ENCODE peak calls at places on chromosomes 12 and 14, in five cellular contexts. Y, L, O, K and U are unnamed samples.

GRCh38 chr14:64708148-64709004 is 4.2 kb downstream of the PLEKHG3 start:
- DNase-seq in Y (no peak), L (no peak), O (no peak), K (no peak), U (no peak)

GRCh38 chr14:90408713-90409112 is 11.9 kb downstream of the CALM1 start:
- DNase-seq in Y (no peak), L (peak; percentile 31), O (no peak), K (no peak), U (no peak)

GRCh38 chr12:131242741-131243496 is 289.2 kb downstream of the ADGRD1 start:
- DNase-seq in Y (no peak), L (no peak), O (no peak), K (no peak), U (no peak)

GRCh38 chr12:79360936-79361335 is 329.8 kb downstream of the PAWR start:
- DNase-seq in Y (no peak), L (no peak), O (no peak), K (no peak), U (no peak)

GRCh38 chr14:81137316-81137715 is 83.4 kb downstream of the GTF2A1 start:
- DNase-seq in Y (no peak), L (peak; percentile 42), O (no peak), K (no peak), U (no peak)

GRCh38 chr14:71136386-71137060 is 229.3 kb downstream of the PCNX1 start:
- DNase-seq in Y (no peak), L (no peak), O (no peak), K (no peak), U (no peak)

GRCh38 chr12:48023386-48023785 is 19.1 kb upstream of the COL2A1 start:
- DNase-seq in Y (no peak), L (no peak), O (no peak), K (no peak), U (no peak)

GRCh38 chr14:48584031-48584430 is 908.6 kb upstream of the MDGA2 start:
- DNase-seq in Y (no peak), L (peak; percentile 24), O (no peak), K (no peak), U (no peak)

GRCh38 chr12:102462803-102463499 is 17.4 kb downstream of the IGF1 start:
- DNase-seq in Y (no peak), L (peak; percentile 82), O (no peak), K (no peak), U (no peak)

GRCh38 chr12:41724216-41724615 is 420.5 kb downstream of the GXYLT1 start:
- DNase-seq in Y (no peak), L (no peak), O (no peak), K (no peak), U (no peak)

GRCh38 chr14:90996967-90997366 is 63.5 kb downstream of the RPS6KA5 start:
- DNase-seq in Y (no peak), L (no peak), O (no peak), K (no peak), U (no peak)

GRCh38 chr12:126076515-126076914 is 1011.3 kb downstream of the AACS start:
- DNase-seq in Y (no peak), L (no peak), O (no peak), K (no peak), U (no peak)
- H3K4me3 ChIP-seq in Y (no peak overlapping the region), L (no peak overlapping the region), O (no peak overlapping the region), K (no peak overlapping the region), U (no peak overlapping the region)

GRCh38 chr14:96038558-96038919 is 623 bp upstream of the C14orf132 start:
- DNase-seq in Y (no peak), L (no peak), O (no peak), K (no peak), U (no peak)
- H3K27me3 ChIP-seq in Y (peaks cover 8% of the 10 kb centered on the region), L (peaks cover 2% of the 10 kb centered on the region), O (no peaks in the 10 kb centered on the region), K (no peaks in the 10 kb centered on the region), U (no peaks in the 10 kb centered on the region)

GRCh38 chr14:30283822-30284446 is 275.0 kb upstream of the G2E3 start:
- DNase-seq in Y (no peak), L (peak; percentile 68), O (no peak), K (no peak), U (no peak)
- H3K4me3 ChIP-seq in Y (no peak overlapping the region), L (no peak overlapping the region), O (no peak overlapping the region), K (no peak overlapping the region), U (no peak overlapping the region)

GRCh38 chr14:51094282-51094821 is 553 bp downstream of the TRIM9 start:
- DNase-seq in Y (peak; percentile 19), L (peak; percentile 3), O (peak; percentile 62), K (no peak), U (peak; percentile 43)

GRCh38 chr14:51095854-51096823 is 1.2 kb upstream of the TRIM9 start:
- DNase-seq in Y (peak; percentile 58), L (peak; percentile 58), O (no peak), K (peak; percentile 75), U (peak; percentile 88)

GRCh38 chr14:51096870-51097269 is 2.0 kb upstream of the TRIM9 start:
- DNase-seq in Y (no peak), L (no peak), O (no peak), K (no peak), U (no peak)

GRCh38 chr14:51093371-51094281 is 1.3 kb downstream of the TRIM9 start:
- DNase-seq in Y (peak; percentile 29), L (peak; percentile 3), O (no peak), K (peak; percentile 38), U (peak; percentile 83)

GRCh38 chr14:51094901-51095853 is at the start of gene TRIM9:
- DNase-seq in Y (peak; percentile 92), L (peak; percentile 94), O (peak; percentile 95), K (peak; percentile 98), U (peak; percentile 99)
- H3K27me3 ChIP-seq in Y (peaks cover 12% of the 10 kb centered on the region), L (peaks cover 23% of the 10 kb centered on the region), O (peaks cover 44% of the 10 kb centered on the region), K (no peaks in the 10 kb centered on the region), U (no peaks in the 10 kb centered on the region)

GRCh38 chr12:50185496-50185895 is 18.3 kb upstream of the CERS5 start:
- DNase-seq in Y (no peak), L (no peak), O (no peak), K (no peak), U (no peak)
- H3K4me3 ChIP-seq in Y (no peak overlapping the region), L (no peak overlapping the region), O (no peak overlapping the region), K (no peak overlapping the region), U (no peak overlapping the region)

GRCh38 chr12:57767317-57767716 is 439 bp upstream of the CYP27B1 start:
- DNase-seq in Y (no peak), L (no peak), O (no peak), K (no peak), U (no peak)
- H3K27me3 ChIP-seq in Y (peaks cover 29% of the 10 kb centered on the region), L (peaks cover 29% of the 10 kb centered on the region), O (peaks cover 44% of the 10 kb centered on the region), K (peaks cover 23% of the 10 kb centered on the region), U (no peaks in the 10 kb centered on the region)